ENCODE peak calls at places on chromosomes 5 and 9, in ten cellular contexts. E is PC-9, W is H1, Z is HepG2, Q is fibroblast of lung, V is GM12878, I is hepatocyte, M is HCT116, C is OCI-LY7, S is H9. K is an unnamed sample. For H3K79me2, the result is how much of the 10 kb centered on the place peaks cover.

GRCh38 chr5:122183098-122183794 is 53.9 kb downstream of the ZNF474 start:
- DNase-seq in S (no peak), W (no peak), Q (peak), Z (no peak), V (no peak), I (peak), M (no peak), E (peak), C (no peak), K (no peak)

GRCh38 chr9:25936031-25936430 is 257.8 kb upstream of the TUSC1 start:
- DNase-seq in M (no peak), W (no peak), S (no peak), V (no peak), I (no peak), Z (no peak), Q (no peak), C (no peak), E (no peak), K (no peak)

GRCh38 chr5:132279801-132280200 is 14.4 kb upstream of the SLC22A4 start:
- DNase-seq in Z (no peak), I (no peak), S (no peak), Q (no peak), V (no peak), M (no peak), E (no peak), W (no peak), C (no peak), K (no peak)

GRCh38 chr9:8857330-8858249 is 1058.0 kb upstream of the DMAC1 start:
- DNase-seq in S (peak), V (no peak), E (no peak), W (peak), Z (no peak), I (peak), M (no peak), C (no peak), Q (peak), K (peak)

GRCh38 chr9:89379508-89380115 is 61.3 kb downstream of the SECISBP2 start:
- DNase-seq in W (no peak), V (no peak), E (no peak), S (no peak), Q (no peak), Z (no peak), M (no peak), C (no peak), I (no peak), K (no peak)

GRCh38 chr9:134167530-134167931 is 3.2 kb upstream of the RNU6ATAC start:
- DNase-seq in I (no peak), E (no peak), V (no peak), M (no peak), Q (peak), Z (no peak), C (no peak), W (no peak), S (no peak), K (no peak)

GRCh38 chr9:20872340-20872977 is 159.0 kb downstream of the HACD4 start:
- DNase-seq in W (no peak), Q (peak), V (no peak), M (no peak), E (no peak), S (no peak), C (no peak), Z (no peak), I (no peak), K (no peak)

GRCh38 chr9:92614123-92614510 is 55.8 kb downstream of the IPPK start:
- DNase-seq in S (no peak), M (no peak), E (no peak), Z (no peak), C (no peak), Q (no peak), I (no peak), W (no peak), V (no peak), K (no peak)

GRCh38 chr9:35111006-35111933 is 4.4 kb downstream of the ATOSB start:
- DNase-seq in M (peak), C (peak), W (peak), I (peak), E (peak), S (peak), Q (peak), Z (peak), V (peak), K (peak)

GRCh38 chr5:99025298-99026045 is 96.7 kb upstream of the CHD1 start:
- DNase-seq in M (no peak), I (peak), C (no peak), W (no peak), E (no peak), S (no peak), V (no peak), Z (peak), Q (no peak), K (no peak)

GRCh38 chr9:132069046-132069898 is 10.4 kb downstream of the MED27 start:
- DNase-seq in Z (no peak), M (no peak), V (no peak), C (no peak), S (no peak), Q (peak), I (no peak), E (no peak), W (no peak), K (no peak)

GRCh38 chr5:79753087-79753486 is 63.5 kb downstream of the CMYA5 start:
- DNase-seq in E (no peak), V (no peak), M (no peak), I (no peak), Q (no peak), W (no peak), Z (no peak), C (no peak), S (no peak), K (no peak)

GRCh38 chr5:136034976-136035375 is 6.2 kb downstream of the TGFBI start:
- DNase-seq in V (no peak), W (no peak), M (no peak), I (no peak), S (no peak), Q (no peak), Z (no peak), C (no peak), E (no peak), K (no peak)

GRCh38 chr5:132010645-132011560 is 555 bp downstream of the ACSL6 start:
- DNase-seq in Q (no peak), S (peak), M (no peak), E (no peak), V (no peak), I (no peak), C (no peak), W (peak), Z (no peak), K (no peak)

GRCh38 chr5:53123702-53124101 is 14.1 kb upstream of the MOCS2 start:
- DNase-seq in E (no peak), W (no peak), Z (no peak), C (no peak), M (no peak), I (no peak), Q (no peak), S (no peak), V (no peak), K (no peak)

GRCh38 chr9:9942764-9943424 is 669.9 kb downstream of the PTPRD start:
- DNase-seq in Q (peak), I (peak), C (peak), S (peak), W (peak), E (peak), V (peak), M (no peak), Z (peak), K (peak)

GRCh38 chr5:32193591-32193990 is 19.5 kb upstream of the GOLPH3 start:
- DNase-seq in C (no peak), Z (peak), S (no peak), V (no peak), W (no peak), E (peak), M (no peak), Q (peak), I (peak), K (no peak)

GRCh38 chr9:129241725-129242124 is 63.7 kb upstream of the IER5L start:
- DNase-seq in C (no peak), S (no peak), I (no peak), M (no peak), E (no peak), V (no peak), Z (no peak), Q (no peak), W (no peak), K (no peak)

GRCh38 chr5:96200611-96201010 is 232.4 kb downstream of the PCSK1 start:
- DNase-seq in Z (no peak), E (no peak), M (no peak), C (no peak), S (no peak), V (no peak), I (no peak), Q (no peak), W (no peak), K (no peak)

GRCh38 chr5:143200781-143201398 is 202.6 kb downstream of the NR3C1 start:
- DNase-seq in V (no peak), E (no peak), C (no peak), W (no peak), Q (peak), S (no peak), Z (no peak), I (no peak), M (no peak), K (no peak)

GRCh38 chr5:14587143-14587542 is 5.6 kb downstream of the OTULINL start:
- DNase-seq in W (no peak), E (no peak), M (no peak), V (no peak), I (no peak), Q (no peak), S (no peak), C (no peak), Z (no peak), K (no peak)

GRCh38 chr5:128062172-128062746 is 21.3 kb upstream of the SLC12A2 start:
- DNase-seq in W (no peak), E (no peak), S (no peak), M (no peak), Q (peak), I (no peak), V (no peak), C (no peak), Z (no peak), K (no peak)

GRCh38 chr5:103360475-103360874 is 101.9 kb downstream of the MACIR start:
- DNase-seq in S (no peak), V (no peak), I (no peak), Q (no peak), C (no peak), W (no peak), Z (no peak), M (no peak), E (no peak), K (no peak)

GRCh38 chr5:113163328-113163727 is 186.7 kb downstream of the DCP2 start:
- DNase-seq in W (no peak), C (no peak), V (no peak), I (no peak), S (no peak), Z (no peak), M (peak), Q (peak), E (no peak), K (no peak)

GRCh38 chr5:150107909-150108447 is 21.6 kb upstream of the CSF1R start:
- DNase-seq in I (peak), M (no peak), Q (peak), Z (no peak), C (no peak), E (no peak), W (no peak), S (no peak), V (no peak), K (no peak)

GRCh38 chr9:35537898-35538297 is 48.0 kb downstream of the RUSC2 start:
- DNase-seq in C (no peak), E (no peak), W (no peak), Z (no peak), S (no peak), I (no peak), V (no peak), M (no peak), Q (no peak), K (no peak)

GRCh38 chr5:19322716-19323485 is 665.1 kb downstream of the CDH18 start:
- DNase-seq in V (no peak), S (no peak), I (peak), E (peak), M (no peak), C (no peak), Q (peak), W (no peak), Z (no peak), K (peak)

GRCh38 chr5:128920345-128921215 is 44.7 kb upstream of the SLC27A6 start:
- DNase-seq in Z (no peak), S (no peak), C (no peak), E (no peak), V (no peak), I (no peak), W (no peak), Q (peak), M (peak), K (no peak)

GRCh38 chr9:101005248-101005647 is 23.3 kb upstream of the PLPPR1 start:
- DNase-seq in Z (no peak), V (no peak), C (no peak), S (no peak), M (no peak), I (no peak), E (no peak), W (no peak), Q (no peak), K (no peak)

GRCh38 chr5:162565-163337 is 28.5 kb upstream of the LRRC14B start:
- DNase-seq in E (no peak), Q (no peak), Z (no peak), S (no peak), V (no peak), I (no peak), C (no peak), M (no peak), W (no peak), K (no peak)

GRCh38 chr5:140042551-140043507 is at the start of gene NRG2:
- DNase-seq in C (peak), Z (peak), V (no peak), W (peak), S (peak), I (peak), Q (peak), E (peak), M (peak), K (peak)

GRCh38 chr9:95910023-95910706 is 34.7 kb downstream of the ERCC6L2 start:
- DNase-seq in C (no peak), V (no peak), I (no peak), Z (no peak), M (no peak), S (no peak), W (no peak), Q (no peak), E (no peak), K (no peak)

GRCh38 chr9:108722396-108722795 is 133.4 kb downstream of the ACTL7B start:
- DNase-seq in I (no peak), S (no peak), Z (no peak), W (no peak), C (no peak), E (no peak), V (no peak), M (no peak), Q (no peak), K (no peak)

GRCh38 chr5:56876325-56876724 is 33.1 kb upstream of the SETD9 start:
- DNase-seq in V (no peak), Z (no peak), Q (peak), S (no peak), I (no peak), E (no peak), C (no peak), M (no peak), W (no peak), K (no peak)

GRCh38 chr5:42912184-42912766 is 100.6 kb upstream of the SELENOP start:
- DNase-seq in Z (peak), C (peak), V (no peak), S (no peak), W (no peak), M (peak), E (peak), I (no peak), Q (peak), K (peak)

GRCh38 chr5:72882989-72883388 is 66.5 kb downstream of the TNPO1 start:
- DNase-seq in M (no peak), S (no peak), C (no peak), W (no peak), Q (no peak), I (no peak), V (no peak), Z (no peak), E (no peak), K (no peak)

GRCh38 chr5:72883850-72884249 is 67.4 kb downstream of the TNPO1 start:
- DNase-seq in W (no peak), M (no peak), I (no peak), Z (peak), Q (peak), E (no peak), S (no peak), V (no peak), C (no peak), K (no peak)

DNA sequence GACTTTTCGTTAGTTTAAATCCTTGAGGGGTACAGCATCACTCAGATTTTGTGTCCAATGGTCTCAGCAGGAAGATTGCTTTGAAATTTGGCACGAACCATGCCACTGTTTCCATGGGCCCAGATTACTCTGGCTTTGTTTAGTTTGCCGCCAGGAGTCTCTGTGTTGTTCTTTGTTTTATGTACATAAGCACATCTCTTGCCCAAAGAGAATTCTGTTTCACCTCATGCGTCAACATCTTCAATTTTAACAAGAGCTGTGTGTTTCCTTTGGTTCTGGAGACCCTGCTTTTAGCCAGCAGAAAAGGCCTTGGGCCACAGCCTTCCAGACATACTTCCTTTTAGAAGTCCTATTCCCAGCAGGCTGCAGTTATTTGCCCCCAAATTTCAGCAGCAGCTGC is 62.4 kb downstream of the TNPO1 start:
- DNase-seq in Z (no peak), Q (no peak), V (no peak), C (no peak), M (no peak), W (no peak), S (no peak), I (no peak), E (no peak), K (no peak)
- H3K79me2 ChIP-seq in Z (under half), Q (under half), V (under half), C (under half), M (half or more), W (under half), S (under half), I (under half), E (under half), K (under half)

DNA sequence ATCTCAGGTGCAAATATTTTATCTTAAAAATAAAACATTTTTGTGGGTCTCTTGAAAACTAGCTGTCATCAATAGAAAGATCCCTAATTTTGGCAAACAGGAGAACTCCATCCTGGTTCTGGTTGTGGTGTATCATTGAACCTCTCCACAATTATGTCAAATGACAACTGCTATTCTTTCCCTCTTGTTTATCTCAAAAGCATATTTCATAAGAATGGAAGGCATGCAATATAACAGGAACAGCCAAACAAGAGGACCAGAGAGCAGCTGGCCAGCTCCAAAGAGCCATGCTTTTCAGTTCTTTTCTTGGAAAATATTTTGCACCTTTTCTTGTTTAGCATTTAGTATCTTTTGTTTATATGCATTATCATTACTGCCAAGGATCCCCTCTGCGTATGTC is 125.4 kb downstream of the ADAMTS6 start:
- DNase-seq in S (no peak), E (no peak), M (no peak), V (no peak), I (no peak), Z (no peak), C (no peak), W (no peak), Q (no peak), K (no peak)
- H3K79me2 ChIP-seq in S (under half), E (under half), M (under half), V (under half), I (under half), Z (under half), C (under half), W (under half), Q (under half), K (under half)

GRCh38 chr9:23741304-23741800 is 84.7 kb downstream of the ELAVL2 start:
- DNase-seq in S (no peak), V (no peak), Z (no peak), E (no peak), Q (no peak), C (peak), I (peak), W (no peak), M (no peak), K (no peak)
- H3K79me2 ChIP-seq in S (under half), V (under half), Z (under half), E (under half), Q (under half), C (under half), I (under half), W (under half), M (under half), K (under half)

GRCh38 chr5:73197637-73198257 is 24.8 kb downstream of the TMEM174 start:
- DNase-seq in S (no peak), Z (no peak), I (no peak), M (no peak), Q (no peak), C (no peak), W (no peak), V (no peak), E (no peak), K (no peak)
- H3K79me2 ChIP-seq in S (under half), Z (under half), I (under half), M (under half), Q (under half), C (under half), W (under half), V (under half), E (under half), K (under half)

DNA sequence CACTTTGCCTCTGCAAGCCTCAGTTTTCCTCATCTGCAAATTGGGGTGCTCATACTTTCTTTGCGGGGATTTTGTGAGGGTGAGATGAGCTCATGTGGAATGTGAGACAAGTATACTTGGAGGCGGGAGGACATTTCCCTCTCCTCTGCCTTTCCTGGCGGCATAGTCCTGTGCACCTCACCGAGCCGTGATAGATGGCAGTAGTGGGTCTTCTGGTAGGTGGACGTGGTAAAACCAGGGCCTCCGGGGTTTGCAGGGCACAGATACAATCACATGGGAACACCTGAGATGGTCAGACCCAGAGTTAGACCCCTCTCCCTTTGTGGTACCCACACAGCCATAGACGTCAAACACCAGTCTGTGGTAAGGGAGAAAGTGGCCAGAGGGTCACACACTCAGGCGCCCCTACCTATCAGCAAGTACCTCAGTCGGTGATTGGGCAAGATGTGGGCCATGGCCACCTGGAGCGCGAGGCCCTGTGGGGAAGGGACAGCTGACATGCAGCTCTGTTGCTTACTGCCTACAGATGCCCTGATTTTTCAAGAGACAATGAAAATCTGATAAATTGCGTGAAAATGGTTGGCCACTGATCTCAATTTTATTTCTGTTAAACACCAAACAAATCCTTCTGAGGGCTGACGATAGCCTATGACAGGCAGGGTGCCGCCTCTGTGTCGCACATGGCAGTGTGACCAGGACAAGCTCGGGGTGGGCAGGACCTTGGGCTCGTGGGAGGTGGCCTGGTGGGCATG is 9.9 kb downstream of the ERGIC1 start:
- DNase-seq in I (no peak), M (no peak), S (peak), Q (no peak), C (no peak), E (no peak), W (no peak), Z (no peak), V (no peak), K (no peak)
- H3K79me2 ChIP-seq in I (half or more), M (under half), S (under half), Q (half or more), C (half or more), E (under half), W (under half), Z (half or more), V (half or more), K (half or more)

K was measured in MM.1S.